ENCODE peak calls at places on chromosomes 6 and 20, in four cellular contexts. J is activated CD4-positive, alpha-beta T cell treated with anti-CD3 and anti-CD28 coated beads for 24 hours; D is MM.1S; P is astrocyte of the cerebellum. W is an unnamed sample.
A peak's percentile ranks its signal among the peaks of the same experiment; 100 is the strongest.

GRCh38 chr6:109864050-109864449 is 114.1 kb upstream of the GPR6 start:
- DNase-seq in D (no peak), P (no peak), J (no peak), W (no peak)

GRCh38 chr6:142845624-142846458 is 99.1 kb downstream of the HIVEP2 start:
- DNase-seq in D (peak; percentile 67), J (no peak), P (peak; percentile 90), W (no peak)

GRCh38 chr20:51651921-51652549 is 109.5 kb upstream of the NFATC2 start:
- DNase-seq in D (no peak), J (no peak), P (no peak), W (no peak)

GRCh38 chr6:2578729-2579128 is 172.0 kb downstream of the MYLK4 start:
- DNase-seq in J (no peak), D (no peak), P (no peak), W (no peak)

GRCh38 chr6:31952140-31952805 is 6.4 kb downstream of the CFB start:
- DNase-seq in J (no peak), D (no peak), P (peak; percentile 34), W (no peak)

GRCh38 chr6:158008894-158009891 is 27.5 kb downstream of the SYNJ2 start:
- DNase-seq in P (no peak), J (no peak), D (no peak), W (no peak)

GRCh38 chr6:158677906-158678305 is 28.1 kb downstream of the SYTL3 start:
- DNase-seq in P (no peak), D (no peak), J (no peak), W (no peak)

GRCh38 chr20:57708694-57709673 is 831 bp downstream of the PMEPA1 start:
- DNase-seq in P (no peak), J (no peak), D (no peak), W (no peak)

GRCh38 chr6:111758608-111759293 is 114.5 kb downstream of the FYN start:
- DNase-seq in P (no peak), D (no peak), J (no peak), W (no peak)

GRCh38 chr20:61633004-61633403 is 380.9 kb downstream of the CDH4 start:
- DNase-seq in D (no peak), P (no peak), J (no peak), W (no peak)

GRCh38 chr6:26234421-26235239 is 130.4 kb upstream of the BTN3A2 start:
- DNase-seq in J (no peak), D (peak; percentile 80), P (peak; percentile 54), W (no peak)

GRCh38 chr6:89643411-89643810 is 4.9 kb upstream of the LYRM2 start:
- DNase-seq in D (no peak), P (no peak), J (no peak), W (no peak)

GRCh38 chr20:13423472-13424173 is 202.5 kb downstream of the ISM1 start:
- DNase-seq in J (no peak), P (no peak), D (no peak), W (no peak)

GRCh38 chr6:86858970-86859369 is 78.4 kb upstream of the HTR1E start:
- DNase-seq in D (no peak), P (no peak), J (no peak), W (no peak)

GRCh38 chr20:19688031-19688806 is 69.8 kb upstream of the RIN2 start:
- DNase-seq in D (peak; percentile 37), P (peak; percentile 39), J (no peak), W (no peak)

GRCh38 chr20:61437280-61438206 is 185.5 kb downstream of the CDH4 start:
- DNase-seq in J (no peak), D (no peak), P (peak; percentile 70), W (no peak)

GRCh38 chr6:54060286-54060685 is 51.0 kb upstream of the MLIP start:
- DNase-seq in D (no peak), P (no peak), J (no peak), W (no peak)

GRCh38 chr6:74410630-74411029 is 714.6 kb downstream of the CD109 start:
- DNase-seq in D (no peak), J (no peak), P (peak; percentile 84), W (no peak)

GRCh38 chr6:170347091-170347490 is 40.5 kb downstream of the FAM120B start:
- DNase-seq in P (no peak), D (no peak), J (no peak), W (no peak)

GRCh38 chr6:27532820-27533538 is 60.1 kb upstream of the ZNF184 start:
- DNase-seq in J (no peak), P (peak; percentile 91), D (no peak), W (no peak)

GRCh38 chr6:146805546-146806325 is 207.0 kb downstream of the ADGB start:
- DNase-seq in D (no peak), J (no peak), P (no peak), W (no peak)

GRCh38 chr20:60851826-60852704 is 400.0 kb upstream of the CDH4 start:
- DNase-seq in P (no peak), J (no peak), D (peak; percentile 37), W (no peak)

GRCh38 chr20:31967830-31968249 is at the start of gene XKR7:
- DNase-seq in D (no peak), J (no peak), P (no peak), W (no peak)

GRCh38 chr6:63806573-63806913 is 170.9 kb downstream of the PHF3 start:
- DNase-seq in D (no peak), J (no peak), P (no peak), W (no peak)

GRCh38 chr6:2858678-2859324 is 17.1 kb upstream of the SERPINB1 start:
- DNase-seq in D (no peak), P (no peak), J (no peak), W (no peak)

GRCh38 chr20:34037767-34038166 is 44.1 kb downstream of the RALY start:
- DNase-seq in P (no peak), J (no peak), D (no peak), W (no peak)

GRCh38 chr20:46296526-46297250 is 11.6 kb downstream of the CDH22 start:
- DNase-seq in J (no peak), D (no peak), P (no peak), W (no peak)

GRCh38 chr20:36462440-36463211 is 78.7 kb upstream of the MYL9 start:
- DNase-seq in P (no peak), J (no peak), D (no peak), W (no peak)

W was measured in GM18507.